ENCODE peak calls at places on chromosomes 11 and 22, in four cellular contexts. One of them, this sample, is unnamed.

GRCh38 chr22:30192427-30192826 is 54.1 kb downstream of the LIF start:
- DNase-seq in iris pigment epithelial cell: no peak
- DNase-seq in left cardiac atrium: no peak
- DNase-seq in NCI-H1417: no peak
- DNase-seq in this sample: no peak

GRCh38 chr11:74770456-74770855 is 21.8 kb downstream of the RNF169 start:
- DNase-seq in left cardiac atrium: no peak
- DNase-seq in NCI-H1417: no peak
- DNase-seq in iris pigment epithelial cell: peak; percentile 52
- DNase-seq in this sample: no peak

GRCh38 chr22:40030026-40030756 is 35.4 kb downstream of the FAM83F start:
- DNase-seq in left cardiac atrium: no peak
- DNase-seq in NCI-H1417: no peak
- DNase-seq in iris pigment epithelial cell: no peak
- DNase-seq in this sample: no peak

GRCh38 chr11:72334651-72335050 is 90.7 kb upstream of the PHOX2A start:
- DNase-seq in NCI-H1417: no peak
- DNase-seq in left cardiac atrium: no peak
- DNase-seq in iris pigment epithelial cell: no peak
- DNase-seq in this sample: no peak

GRCh38 chr22:48785792-48786678 is 1041.6 kb downstream of the BRD1 start:
- DNase-seq in iris pigment epithelial cell: no peak
- DNase-seq in left cardiac atrium: no peak
- DNase-seq in NCI-H1417: no peak
- DNase-seq in this sample: peak; percentile 36

GRCh38 chr11:102240502-102240901 is 76.8 kb upstream of the BIRC3 start:
- DNase-seq in iris pigment epithelial cell: peak; percentile 64
- DNase-seq in NCI-H1417: no peak
- DNase-seq in left cardiac atrium: no peak
- DNase-seq in this sample: no peak

GRCh38 chr22:36465232-36466021 is 16.0 kb downstream of the TXN2 start:
- DNase-seq in iris pigment epithelial cell: peak; percentile 96
- DNase-seq in NCI-H1417: no peak
- DNase-seq in left cardiac atrium: peak; percentile 81
- DNase-seq in this sample: peak; percentile 88

GRCh38 chr22:39414886-39415285 is 15.3 kb downstream of the TAB1 start:
- DNase-seq in NCI-H1417: no peak
- DNase-seq in iris pigment epithelial cell: no peak
- DNase-seq in left cardiac atrium: no peak
- DNase-seq in this sample: no peak

GRCh38 chr11:19410032-19410431 is 169.3 kb upstream of the E2F8 start:
- DNase-seq in left cardiac atrium: no peak
- DNase-seq in NCI-H1417: no peak
- DNase-seq in iris pigment epithelial cell: no peak
- DNase-seq in this sample: no peak

GRCh38 chr11:3104961-3105790 is 48.0 kb upstream of the CARS1 start:
- DNase-seq in left cardiac atrium: no peak
- DNase-seq in NCI-H1417: no peak
- DNase-seq in iris pigment epithelial cell: no peak
- DNase-seq in this sample: peak; percentile 12

GRCh38 chr22:26170112-26170492 is 840 bp downstream of the SEZ6L start:
- DNase-seq in iris pigment epithelial cell: no peak
- DNase-seq in left cardiac atrium: no peak
- DNase-seq in NCI-H1417: peak; percentile 70
- DNase-seq in this sample: no peak

GRCh38 chr22:50695421-50696250 is 23.0 kb downstream of the SHANK3 start:
- DNase-seq in NCI-H1417: no peak
- DNase-seq in left cardiac atrium: no peak
- DNase-seq in iris pigment epithelial cell: no peak
- DNase-seq in this sample: no peak

GRCh38 chr11:2194877-2195755 is 23.5 kb upstream of the TH start:
- DNase-seq in NCI-H1417: peak; percentile 80
- DNase-seq in left cardiac atrium: peak; percentile 42
- DNase-seq in iris pigment epithelial cell: peak; percentile 17
- DNase-seq in this sample: no peak